ENCODE peak calls at places on chromosomes 3 and 15, in ten cellular contexts. F, S, O, Y, A, U, P, V, G and J are unnamed samples.

GRCh38 chr3:101784850-101785613 is 6.0 kb downstream of the NXPE3 start:
- DNase-seq in U (no peak), Y (no peak), A (no peak), P (no peak), S (no peak), V (no peak), F (no peak), O (no peak), G (no peak), J (no peak)

GRCh38 chr3:8984081-8984480 is 20.8 kb upstream of the RAD18 start:
- DNase-seq in A (no peak), U (no peak), Y (no peak), S (no peak), P (no peak), V (no peak), O (no peak), G (no peak), F (no peak), J (no peak)

GRCh38 chr3:152193673-152194267 is 75.0 kb upstream of the MBNL1 start:
- DNase-seq in V (no peak), A (no peak), F (no peak), S (no peak), O (no peak), Y (no peak), P (no peak), G (no peak), U (no peak), J (no peak)

GRCh38 chr3:99544819-99545281 is 93.5 kb upstream of the COL8A1 start:
- DNase-seq in G (no peak), F (no peak), Y (no peak), V (no peak), P (no peak), O (no peak), A (no peak), U (no peak), S (no peak), J (peak)

GRCh38 chr3:195081242-195081963 is 189.6 kb downstream of the XXYLT1 start:
- DNase-seq in U (no peak), A (peak), G (no peak), F (no peak), O (no peak), Y (peak), S (no peak), V (no peak), P (no peak), J (no peak)

GRCh38 chr3:134155456-134155855 is 95.2 kb downstream of the RYK start:
- DNase-seq in O (no peak), V (no peak), S (no peak), A (no peak), U (no peak), Y (no peak), F (no peak), P (no peak), G (no peak), J (no peak)

GRCh38 chr15:75063338-75063737 is 39.9 kb downstream of the PPCDC start:
- DNase-seq in P (no peak), G (no peak), V (no peak), Y (no peak), S (peak), A (peak), O (no peak), U (peak), F (no peak), J (no peak)

GRCh38 chr3:130644600-130645232 is 101.9 kb downstream of the PIK3R4 start:
- DNase-seq in S (no peak), G (no peak), U (no peak), F (no peak), Y (no peak), V (no peak), P (no peak), O (no peak), A (no peak), J (no peak)

GRCh38 chr3:14378415-14378814 is 24.0 kb upstream of the SLC6A6 start:
- DNase-seq in O (no peak), Y (no peak), S (no peak), A (no peak), V (no peak), P (no peak), F (no peak), G (no peak), U (no peak), J (no peak)

GRCh38 chr15:42670441-42670840 is 66.5 kb downstream of the CDAN1 start:
- DNase-seq in V (no peak), O (no peak), F (no peak), A (no peak), Y (no peak), P (no peak), S (no peak), G (no peak), U (no peak), J (no peak)

GRCh38 chr15:57382222-57382621 is 5.9 kb downstream of the CGNL1 start:
- DNase-seq in S (peak), F (no peak), Y (peak), P (no peak), O (no peak), A (no peak), U (no peak), V (no peak), G (no peak), J (peak)

GRCh38 chr15:55715355-55716076 is 27.4 kb downstream of the PRTG start:
- DNase-seq in Y (no peak), A (no peak), G (no peak), V (no peak), U (no peak), O (no peak), S (no peak), F (no peak), P (no peak), J (no peak)

GRCh38 chr3:183560607-183561006 is 5.1 kb upstream of the KLHL6 start:
- DNase-seq in F (no peak), U (peak), Y (no peak), A (no peak), O (no peak), G (no peak), V (no peak), S (no peak), P (no peak), J (peak)
- TF ChIP-seq CTCF in F (no peak), U (peak), Y (no peak), A (no peak), O (no peak), G (peak), V (no peak), S (no peak), P (peak), J (no peak)

DNA sequence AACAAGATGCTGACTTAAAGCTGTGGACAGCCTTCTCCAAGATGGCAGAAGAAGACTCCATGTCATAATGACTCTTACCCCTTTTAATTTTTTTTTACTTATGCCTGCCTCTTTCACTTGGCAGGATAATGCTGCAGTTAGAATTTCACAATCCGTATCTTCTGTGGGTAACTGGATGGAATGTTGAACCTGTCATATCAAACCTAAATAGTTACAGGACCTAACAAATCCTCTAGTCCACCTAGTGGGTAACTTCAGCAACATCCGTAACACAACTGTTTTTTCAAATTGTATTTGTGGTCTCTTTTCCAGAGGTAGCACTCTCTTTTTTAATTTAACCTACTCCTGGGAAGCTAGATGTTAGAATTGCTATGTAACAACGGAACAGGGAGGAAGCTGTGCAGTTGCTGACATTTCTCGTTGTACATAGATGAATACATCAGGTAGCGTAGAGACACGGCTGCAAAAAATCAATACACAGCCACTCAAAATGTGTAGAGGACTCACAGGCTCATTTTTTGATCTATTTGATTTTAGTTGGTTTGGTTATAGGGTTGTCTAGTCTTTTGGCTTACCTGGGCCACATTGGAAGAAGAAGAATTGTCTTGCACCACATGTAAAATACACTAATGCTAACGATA is 43.9 kb upstream of the TRPM1 start:
- DNase-seq in S (no peak), Y (no peak), O (no peak), U (no peak), A (no peak), G (no peak), F (no peak), P (no peak), V (no peak), J (no peak)
- TF ChIP-seq CTCF in S (no peak), Y (no peak), O (no peak), U (no peak), A (peak), G (peak), F (no peak), P (peak), V (no peak), J (no peak)

GRCh38 chr3:69236808-69237707 is 114.7 kb upstream of the LMOD3 start:
- DNase-seq in F (no peak), G (no peak), Y (no peak), U (no peak), P (no peak), V (no peak), S (no peak), A (no peak), O (no peak), J (no peak)
- TF ChIP-seq CTCF in F (no peak), G (no peak), Y (no peak), U (no peak), P (no peak), V (no peak), S (no peak), A (no peak), O (no peak), J (no peak)

GRCh38 chr3:186283651-186284445 is 78.2 kb downstream of the DGKG start:
- DNase-seq in P (no peak), F (no peak), V (no peak), Y (no peak), U (no peak), G (no peak), O (no peak), S (no peak), A (peak), J (no peak)

GRCh38 chr3:186277268-186277909 is 84.6 kb downstream of the DGKG start:
- DNase-seq in O (no peak), S (no peak), Y (no peak), P (peak), U (no peak), F (no peak), A (peak), V (no peak), G (peak), J (no peak)

GRCh38 chr3:186281172-186281571 is 80.9 kb downstream of the DGKG start:
- DNase-seq in U (no peak), P (no peak), A (peak), S (no peak), G (no peak), F (peak), Y (no peak), O (no peak), V (no peak), J (no peak)

GRCh38 chr3:186283096-186283495 is 78.9 kb downstream of the DGKG start:
- DNase-seq in P (no peak), F (no peak), V (no peak), Y (no peak), U (no peak), O (no peak), S (no peak), G (no peak), A (no peak), J (no peak)

GRCh38 chr3:186280737-186281136 is 81.3 kb downstream of the DGKG start:
- DNase-seq in U (no peak), Y (no peak), F (no peak), O (no peak), P (no peak), A (no peak), S (no peak), V (no peak), G (no peak), J (no peak)
- TF ChIP-seq CTCF in U (no peak), Y (no peak), F (no peak), O (no peak), P (no peak), A (no peak), S (no peak), V (no peak), G (no peak), J (no peak)

GRCh38 chr15:101727186-101727585 is 2.9 kb upstream of the TARS3 start:
- DNase-seq in G (no peak), F (no peak), A (no peak), U (no peak), V (no peak), O (no peak), P (no peak), Y (no peak), S (no peak), J (no peak)

GRCh38 chr15:101724675-101725005 is 367 bp upstream of the TARS3 start:
- DNase-seq in O (peak), U (no peak), A (no peak), G (no peak), P (no peak), F (no peak), V (no peak), Y (no peak), S (no peak), J (no peak)

GRCh38 chr15:101723161-101723873 is 956 bp downstream of the TARS3 start:
- DNase-seq in F (no peak), V (no peak), O (no peak), S (no peak), G (no peak), P (no peak), A (peak), U (peak), Y (no peak), J (no peak)

GRCh38 chr15:101725073-101725472 is 800 bp upstream of the TARS3 start:
- DNase-seq in V (no peak), F (no peak), G (no peak), U (no peak), S (no peak), O (no peak), P (no peak), Y (no peak), A (no peak), J (no peak)

DNA sequence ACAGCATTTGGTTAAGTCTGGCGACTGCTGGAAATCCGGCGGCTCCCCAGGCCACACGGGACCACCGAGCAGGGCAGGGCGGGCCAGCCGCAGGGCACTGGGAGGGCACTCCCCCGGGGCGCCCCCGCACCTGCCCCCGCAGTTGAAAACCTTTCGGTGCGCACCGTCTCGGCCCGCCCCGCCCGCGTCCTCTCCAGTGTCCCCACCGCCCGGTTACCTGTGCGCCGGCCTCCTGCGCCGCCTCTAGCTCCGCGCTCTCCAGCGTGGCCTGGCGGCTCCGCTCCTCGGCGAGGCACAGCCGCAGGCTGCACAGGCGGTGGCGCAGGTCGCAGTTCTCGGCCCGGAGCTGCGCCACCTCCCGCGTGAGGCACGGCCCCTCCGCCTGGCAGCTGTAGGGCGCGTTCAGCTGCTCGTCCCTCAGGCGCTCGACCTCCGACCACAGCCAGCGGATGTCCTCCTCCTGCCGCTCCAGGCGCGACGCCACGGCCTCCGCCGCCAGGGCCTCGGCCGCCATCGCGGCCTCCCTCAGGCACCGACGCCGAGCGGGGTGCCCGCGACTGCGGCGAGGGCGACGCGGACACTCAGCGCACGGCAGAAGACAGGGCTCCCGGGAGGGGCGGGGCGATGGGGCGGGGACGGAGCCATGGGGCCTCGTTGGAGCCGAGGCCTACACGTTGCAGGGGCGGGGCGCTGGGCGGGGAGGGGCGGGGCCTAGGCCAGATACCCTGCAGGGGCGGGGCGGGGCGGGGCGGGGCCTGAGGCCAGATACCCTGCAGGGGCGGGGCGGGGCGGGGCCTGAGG is at the start of gene TARS3:
- DNase-seq in V (peak), U (peak), F (peak), Y (peak), O (peak), P (peak), A (peak), S (peak), G (peak), J (peak)
- TF ChIP-seq CTCF in V (no peak), U (no peak), F (no peak), Y (no peak), O (no peak), P (peak), A (no peak), S (no peak), G (peak), J (no peak)

GRCh38 chr15:25418202-25418601 is 20.6 kb downstream of the UBE3A start:
- DNase-seq in P (no peak), V (no peak), F (no peak), S (no peak), O (no peak), G (no peak), A (no peak), Y (no peak), U (no peak), J (no peak)

GRCh38 chr15:25417604-25418003 is 21.2 kb downstream of the UBE3A start:
- DNase-seq in V (no peak), G (no peak), P (no peak), F (no peak), S (no peak), A (no peak), O (no peak), Y (no peak), U (no peak), J (no peak)

GRCh38 chr15:25416693-25417092 is 22.1 kb downstream of the UBE3A start:
- DNase-seq in S (no peak), G (no peak), P (no peak), F (no peak), A (no peak), Y (no peak), V (no peak), O (no peak), U (no peak), J (no peak)

GRCh38 chr15:25415707-25416106 is 23.1 kb downstream of the UBE3A start:
- DNase-seq in G (no peak), V (no peak), S (no peak), P (no peak), A (no peak), U (no peak), Y (no peak), O (no peak), F (no peak), J (no peak)

DNA sequence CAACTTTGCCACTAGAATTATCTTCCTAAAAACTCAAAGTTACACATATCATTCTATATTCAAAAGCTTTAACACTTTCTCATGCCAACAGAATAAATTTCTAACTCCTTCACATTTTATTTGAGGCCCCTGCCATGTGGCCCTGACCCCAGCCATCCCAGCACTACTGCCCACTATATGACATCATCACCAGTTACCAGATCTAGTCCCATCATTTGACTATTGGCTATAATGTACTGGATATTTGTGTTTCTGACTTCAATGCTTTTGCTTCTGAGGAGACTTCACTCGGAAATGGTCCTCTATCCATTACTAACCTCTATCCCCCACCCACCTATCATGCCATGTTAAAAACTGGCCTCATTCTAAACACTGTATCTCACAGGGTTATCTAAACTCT is 23.6 kb downstream of the UBE3A start:
- DNase-seq in A (no peak), G (no peak), O (no peak), P (no peak), Y (no peak), U (no peak), S (no peak), F (no peak), V (no peak), J (no peak)
- TF ChIP-seq CTCF in A (no peak), G (no peak), O (no peak), P (no peak), Y (no peak), U (no peak), S (no peak), F (no peak), V (no peak), J (no peak)

DNA sequence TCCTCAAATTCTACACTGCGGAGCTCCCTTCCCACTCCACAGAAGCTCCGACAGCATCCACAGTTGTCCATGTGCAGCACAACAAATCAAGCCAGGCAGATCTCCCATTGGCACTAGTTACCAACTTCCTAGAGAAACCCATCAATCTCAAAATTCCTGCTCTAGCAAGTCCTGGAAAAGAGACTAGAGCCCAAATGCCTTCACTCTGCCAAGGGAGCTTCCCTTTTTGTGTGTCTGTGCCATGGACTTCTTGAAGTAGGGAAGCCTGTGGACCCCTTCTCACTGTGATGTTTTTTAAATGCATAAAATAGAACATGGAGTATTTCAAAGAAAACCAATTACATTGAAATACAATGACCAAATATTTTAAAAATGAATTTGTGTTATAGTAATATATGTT is 59.1 kb downstream of the TGFBR2 start:
- DNase-seq in A (no peak), G (no peak), F (no peak), P (no peak), U (no peak), Y (no peak), O (no peak), V (no peak), S (no peak), J (no peak)
- TF ChIP-seq CTCF in A (no peak), G (no peak), F (no peak), P (no peak), U (no peak), Y (no peak), O (no peak), V (no peak), S (no peak), J (no peak)

GRCh38 chr3:74883690-74884089 is 269.2 kb upstream of the CNTN3 start:
- DNase-seq in Y (no peak), U (no peak), G (no peak), A (no peak), F (no peak), O (no peak), P (no peak), V (no peak), S (no peak), J (no peak)
- TF ChIP-seq CTCF in Y (no peak), U (no peak), G (peak), A (no peak), F (no peak), O (no peak), P (peak), V (no peak), S (peak), J (no peak)